ENCODE peak calls at places on chromosomes 11 and 22, in ten cellular contexts. H, W, L, G, C, X, Y, Z, M and I are unnamed samples.

GRCh38 chr11:76652989-76653673 is 17.4 kb downstream of the LRRC32 start:
- DNase-seq in H (no peak), W (no peak), L (no peak), G (no peak), C (no peak), X (no peak), Y (no peak), Z (no peak), M (no peak), I (no peak)

GRCh38 chr11:117281159-117281558 is 10.0 kb upstream of the BACE1-AS start:
- DNase-seq in H (no peak), W (no peak), L (no peak), G (no peak), C (no peak), X (no peak), Y (no peak), Z (no peak), M (peak), I (peak)

GRCh38 chr11:57458410-57459111 is 1.8 kb upstream of the RTN4RL2 start:
- DNase-seq in H (no peak), W (peak), L (peak), G (peak), C (peak), X (peak), Y (peak), Z (peak), M (peak), I (no peak)

GRCh38 chr11:1072821-1073231 is 1.8 kb upstream of the MUC2 start:
- DNase-seq in H (no peak), W (no peak), L (no peak), G (no peak), C (no peak), X (no peak), Y (no peak), Z (no peak), M (peak), I (no peak)

GRCh38 chr11:73185680-73186293 is 32.3 kb upstream of the P2RY2 start:
- DNase-seq in H (no peak), W (no peak), L (no peak), G (no peak), C (no peak), X (no peak), Y (no peak), Z (no peak), M (no peak), I (peak)

GRCh38 chr11:64566042-64566914 is 24.7 kb upstream of the SLC22A12 start:
- DNase-seq in H (no peak), W (peak), L (peak), G (no peak), C (peak), X (peak), Y (no peak), Z (no peak), M (peak), I (peak)

GRCh38 chr11:34749666-34750659 is 129.1 kb downstream of the EHF start:
- DNase-seq in H (no peak), W (peak), L (no peak), G (no peak), C (no peak), X (no peak), Y (no peak), Z (no peak), M (no peak), I (peak)

GRCh38 chr11:66996609-66997273 is 21.6 kb downstream of the C11orf86 start:
- DNase-seq in H (no peak), W (no peak), L (no peak), G (no peak), C (no peak), X (no peak), Y (no peak), Z (no peak), M (no peak), I (peak)

GRCh38 chr11:20238712-20239111 is 78.4 kb upstream of the DBX1 start:
- DNase-seq in H (no peak), W (peak), L (no peak), G (no peak), C (peak), X (no peak), Y (no peak), Z (no peak), M (peak), I (no peak)

GRCh38 chr11:21707116-21707769 is 485.6 kb upstream of the ANO5 start:
- DNase-seq in H (no peak), W (no peak), L (no peak), G (no peak), C (peak), X (no peak), Y (no peak), Z (no peak), M (no peak), I (no peak)

GRCh38 chr11:47271961-47272661 is 2.2 kb downstream of the MADD start:
- DNase-seq in H (peak), W (peak), L (no peak), G (no peak), C (peak), X (no peak), Y (no peak), Z (no peak), M (no peak), I (no peak)

GRCh38 chr11:29490951-29491350 is 525.9 kb downstream of the KCNA4 start:
- DNase-seq in H (no peak), W (no peak), L (no peak), G (no peak), C (no peak), X (no peak), Y (no peak), Z (no peak), M (no peak), I (no peak)

GRCh38 chr11:70566768-70567530 is 168.6 kb downstream of the CTTN start:
- DNase-seq in H (no peak), W (no peak), L (no peak), G (no peak), C (no peak), X (no peak), Y (no peak), Z (no peak), M (no peak), I (no peak)

GRCh38 chr22:29751139-29751538 is 15.7 kb downstream of the ZMAT5 start:
- DNase-seq in H (no peak), W (no peak), L (no peak), G (no peak), C (no peak), X (no peak), Y (no peak), Z (no peak), M (no peak), I (no peak)

GRCh38 chr22:34416321-34416900 is 496.1 kb upstream of the LARGE1 start:
- DNase-seq in H (no peak), W (no peak), L (no peak), G (no peak), C (no peak), X (no peak), Y (no peak), Z (no peak), M (no peak), I (no peak)

GRCh38 chr11:74932797-74933196 is 16.1 kb downstream of the XRRA1 start:
- DNase-seq in H (no peak), W (no peak), L (no peak), G (no peak), C (no peak), X (no peak), Y (no peak), Z (no peak), M (no peak), I (peak)

GRCh38 chr11:10607462-10607861 is 39.0 kb upstream of the LYVE1 start:
- DNase-seq in H (no peak), W (no peak), L (no peak), G (no peak), C (no peak), X (no peak), Y (no peak), Z (no peak), M (no peak), I (no peak)

GRCh38 chr22:38614331-38615122 is 41.7 kb downstream of the FAM227A start:
- DNase-seq in H (no peak), W (no peak), L (no peak), G (no peak), C (no peak), X (no peak), Y (no peak), Z (no peak), M (peak), I (peak)

GRCh38 chr11:27718346-27718852 is 18.1 kb upstream of the BDNF start:
- DNase-seq in H (peak), W (peak), L (no peak), G (no peak), C (no peak), X (peak), Y (no peak), Z (peak), M (peak), I (peak)

GRCh38 chr11:94504689-94505293 is 7.5 kb upstream of the C11orf97 start:
- DNase-seq in H (no peak), W (no peak), L (no peak), G (no peak), C (peak), X (no peak), Y (no peak), Z (no peak), M (no peak), I (peak)

GRCh38 chr22:47205562-47205961 is 443.1 kb downstream of the TBC1D22A start:
- DNase-seq in H (no peak), W (no peak), L (no peak), G (no peak), C (no peak), X (no peak), Y (no peak), Z (no peak), M (no peak), I (no peak)